ENCODE peak calls at places on chromosomes 12 and 14, in seven cellular contexts. S, E, Z, X, C, P and T are unnamed samples.

GRCh38 chr14:57699947-57700346 is 165.9 kb downstream of the SLC35F4 start:
- DNase-seq in S (no peak), E (no peak), Z (no peak), X (no peak), C (no peak), P (no peak), T (no peak)

GRCh38 chr12:66130267-66131066 is at the start of gene LLPH:
- DNase-seq in S (peak), E (peak), Z (peak), X (peak), C (peak), P (peak), T (peak)

GRCh38 chr12:12527820-12528296 is 34.8 kb downstream of the DUSP16 start:
- DNase-seq in S (no peak), E (no peak), Z (no peak), X (no peak), C (no peak), P (no peak), T (no peak)

GRCh38 chr12:57832966-57833365 is 13.6 kb downstream of the CTDSP2 start:
- DNase-seq in S (no peak), E (no peak), Z (no peak), X (no peak), C (no peak), P (no peak), T (no peak)

GRCh38 chr12:79441534-79441933 is 249.2 kb downstream of the PAWR start:
- DNase-seq in S (no peak), E (no peak), Z (no peak), X (no peak), C (no peak), P (no peak), T (no peak)

GRCh38 chr12:16573652-16574077 is 32.3 kb downstream of the LMO3 start:
- DNase-seq in S (no peak), E (peak), Z (no peak), X (no peak), C (peak), P (peak), T (peak)

GRCh38 chr12:6769003-6769389 is 2.8 kb downstream of the PTMS start:
- DNase-seq in S (no peak), E (peak), Z (no peak), X (no peak), C (peak), P (no peak), T (peak)

GRCh38 chr14:102949801-102950451 is 27.5 kb downstream of the AMN start:
- DNase-seq in S (no peak), E (no peak), Z (peak), X (no peak), C (no peak), P (no peak), T (no peak)

GRCh38 chr12:24668563-24668962 is 280.3 kb downstream of the BCAT1 start:
- DNase-seq in S (no peak), E (peak), Z (no peak), X (no peak), C (no peak), P (no peak), T (no peak)

GRCh38 chr12:51012570-51013236 is 13.5 kb downstream of the SLC11A2 start:
- DNase-seq in S (no peak), E (no peak), Z (no peak), X (no peak), C (no peak), P (no peak), T (no peak)

GRCh38 chr12:9895215-9895971 is 14.1 kb downstream of the KLRF2 start:
- DNase-seq in S (no peak), E (no peak), Z (no peak), X (no peak), C (no peak), P (no peak), T (no peak)

GRCh38 chr14:101535232-101535631 is 26.1 kb upstream of the DIO3 start:
- DNase-seq in S (no peak), E (no peak), Z (no peak), X (peak), C (no peak), P (no peak), T (no peak)

GRCh38 chr12:92898755-92899154 is 30.3 kb downstream of the EEA1 start:
- DNase-seq in S (no peak), E (peak), Z (no peak), X (no peak), C (peak), P (no peak), T (no peak)

GRCh38 chr12:121811434-121812319 is 7.9 kb downstream of the SETD1B start:
- DNase-seq in S (no peak), E (peak), Z (no peak), X (peak), C (peak), P (no peak), T (peak)

GRCh38 chr12:107990325-107990724 is 138.8 kb upstream of the WSCD2 start:
- DNase-seq in S (no peak), E (peak), Z (peak), X (peak), C (peak), P (no peak), T (peak)

GRCh38 chr14:94043111-94043755 is 17.1 kb downstream of the OTUB2 start:
- DNase-seq in S (no peak), E (peak), Z (no peak), X (no peak), C (peak), P (no peak), T (no peak)

GRCh38 chr12:102543494-102543893 is 63.1 kb upstream of the IGF1 start:
- DNase-seq in S (no peak), E (no peak), Z (no peak), X (no peak), C (no peak), P (no peak), T (no peak)
- TF ChIP-seq CTCF in S (no peak), E (no peak), Z (no peak), X (no peak), C (no peak), P (peak), T (peak)

DNA sequence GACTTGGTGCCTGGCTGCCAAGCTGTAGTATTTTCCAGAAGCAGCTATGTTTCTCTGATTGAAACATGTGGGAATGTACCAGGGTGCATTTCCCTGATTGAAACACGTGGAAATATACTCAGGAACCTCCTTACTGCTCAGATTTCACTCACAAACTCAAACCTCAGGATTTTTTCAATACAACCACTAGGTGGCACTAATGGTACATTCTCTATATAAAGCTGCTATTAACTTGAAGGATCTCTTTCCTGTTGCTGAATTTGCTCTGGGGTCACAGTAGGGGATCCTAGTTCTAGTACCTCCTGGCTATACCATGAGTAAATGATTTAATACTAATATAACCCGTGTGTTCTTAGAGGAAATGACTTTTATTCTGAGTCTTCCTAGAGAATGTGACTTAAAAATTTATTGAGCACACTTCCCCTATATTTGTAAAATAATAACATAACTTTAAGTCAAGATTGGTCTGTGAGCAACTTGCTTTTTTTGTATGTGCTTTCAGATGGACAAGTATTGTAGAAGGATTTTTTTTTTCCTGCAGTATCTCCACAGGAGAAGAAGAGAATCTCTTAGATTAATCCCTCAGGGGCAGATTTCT is 173.8 kb upstream of the MIS18BP1 start:
- DNase-seq in S (peak), E (peak), Z (no peak), X (peak), C (peak), P (peak), T (peak)
- TF ChIP-seq CTCF in S (peak), E (peak), Z (peak), X (peak), C (peak), P (peak), T (peak)

DNA sequence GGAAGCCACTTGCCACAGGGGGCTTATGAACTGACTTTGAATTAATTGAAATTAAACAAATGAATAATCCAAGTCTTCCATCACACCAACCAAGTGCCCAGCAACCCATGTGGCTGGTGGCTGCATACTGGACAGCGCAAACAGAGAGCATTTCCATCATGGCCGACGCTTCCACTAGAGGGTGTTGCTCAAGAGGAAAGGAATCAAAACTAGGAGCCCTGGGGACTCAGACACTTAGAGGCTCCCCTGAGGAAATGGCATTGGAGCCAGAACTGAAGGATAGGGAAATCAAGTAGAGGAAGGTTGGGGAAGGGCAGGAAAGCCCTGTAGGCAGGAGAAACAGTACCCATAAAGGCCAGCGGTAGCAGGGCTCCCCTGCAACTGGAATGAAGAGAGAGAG is 50.6 kb upstream of the NUAK1 start:
- DNase-seq in S (no peak), E (no peak), Z (no peak), X (no peak), C (no peak), P (no peak), T (no peak)
- TF ChIP-seq CTCF in S (no peak), E (no peak), Z (no peak), X (no peak), C (no peak), P (no peak), T (no peak)

DNA sequence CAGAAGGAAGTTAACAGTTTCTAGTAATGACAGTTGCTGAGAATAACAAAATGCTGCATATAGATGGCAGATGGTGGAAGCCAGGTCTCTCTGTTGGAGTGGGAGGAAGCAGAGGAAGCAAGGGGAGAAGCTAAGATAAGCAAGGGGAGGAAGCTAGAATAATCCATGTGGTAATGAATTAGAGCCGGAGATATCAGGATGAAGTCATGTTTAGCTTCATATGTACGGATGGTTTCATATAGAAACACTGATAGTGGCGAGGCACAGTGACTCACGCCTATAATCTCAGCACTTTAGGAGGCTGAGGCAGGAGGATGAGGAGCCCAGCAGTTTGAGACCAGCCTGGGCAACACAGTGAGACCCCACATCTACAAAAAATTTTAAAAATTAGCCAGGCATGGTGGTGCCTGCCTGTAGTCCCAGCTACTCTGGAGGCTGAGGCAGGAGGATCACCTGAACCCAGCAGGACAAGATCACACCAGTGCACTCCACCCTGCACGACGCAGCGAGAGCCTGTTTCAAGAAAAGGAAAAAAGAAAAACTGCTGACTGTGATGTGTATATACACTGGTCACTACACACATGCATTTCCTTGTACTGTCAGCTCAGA is 49.2 kb downstream of the ANAPC7 start:
- DNase-seq in S (no peak), E (peak), Z (no peak), X (no peak), C (peak), P (no peak), T (no peak)
- TF ChIP-seq CTCF in S (no peak), E (no peak), Z (no peak), X (no peak), C (no peak), P (no peak), T (no peak)

GRCh38 chr14:73944432-73945158 is 5.3 kb downstream of the FAM161B start:
- DNase-seq in S (no peak), E (no peak), Z (no peak), X (no peak), C (no peak), P (no peak), T (peak)

GRCh38 chr14:73953731-73954130 is 3.6 kb downstream of the COQ6 start:
- DNase-seq in S (no peak), E (no peak), Z (no peak), X (no peak), C (no peak), P (no peak), T (no peak)

GRCh38 chr14:73955674-73956073 is 5.6 kb downstream of the COQ6 start:
- DNase-seq in S (no peak), E (no peak), Z (no peak), X (no peak), C (no peak), P (no peak), T (no peak)

GRCh38 chr14:73945159-73945670 is 4.7 kb downstream of the FAM161B start:
- DNase-seq in S (no peak), E (no peak), Z (no peak), X (no peak), C (no peak), P (no peak), T (peak)

GRCh38 chr14:73949752-73950734 is at the start of the genes COQ6 and FAM161B:
- DNase-seq in S (peak), E (peak), Z (peak), X (peak), C (peak), P (peak), T (peak)
- TF ChIP-seq CTCF in S (no peak), E (no peak), Z (peak), X (no peak), C (no peak), P (no peak), T (peak)

DNA sequence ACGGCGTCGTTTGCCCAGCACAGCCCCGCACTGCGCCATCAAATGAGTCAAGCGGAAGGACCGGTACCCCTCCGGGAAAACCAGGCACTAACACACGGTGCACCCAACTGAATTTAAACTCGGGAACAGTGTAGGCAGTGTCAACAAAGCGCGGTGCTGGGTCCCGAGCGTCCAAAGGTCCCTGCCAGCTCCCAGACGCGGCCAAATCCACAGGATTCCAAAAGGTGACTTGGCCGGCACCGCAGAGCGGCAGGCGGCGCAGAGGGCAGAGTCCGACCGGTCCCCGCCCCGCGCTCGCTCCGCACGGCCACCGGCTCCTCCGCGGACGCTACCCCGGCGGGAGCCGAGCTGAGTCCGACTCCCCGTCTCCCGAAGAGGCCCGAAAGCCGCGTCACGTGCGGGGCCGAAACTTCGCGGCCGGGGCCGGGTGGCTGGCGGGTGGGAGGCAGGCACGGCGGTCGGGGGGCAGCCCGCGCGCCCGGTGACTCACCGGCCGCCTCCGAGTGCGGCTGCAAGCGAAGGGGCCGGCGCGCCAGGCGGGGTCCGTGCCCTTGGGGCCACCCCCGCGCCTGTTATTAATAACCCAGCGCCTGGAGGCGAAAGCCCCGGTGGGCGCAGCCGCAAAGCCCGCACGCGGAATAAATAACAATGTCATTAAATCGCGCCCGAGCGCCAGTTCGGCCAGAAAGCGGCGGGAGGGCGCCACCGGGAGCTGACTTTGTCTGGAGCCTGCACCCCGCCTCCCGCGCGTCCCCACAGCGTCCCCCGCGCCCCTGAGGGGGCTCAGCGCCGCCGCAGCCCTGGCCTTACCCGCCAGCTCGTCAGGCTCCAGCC is 823 bp downstream of the DENND5B start:
- DNase-seq in S (no peak), E (peak), Z (peak), X (peak), C (peak), P (no peak), T (peak)
- TF ChIP-seq CTCF in S (no peak), E (no peak), Z (no peak), X (no peak), C (no peak), P (peak), T (no peak)

GRCh38 chr14:75985618-75986438 is at the start of gene IFT43:
- DNase-seq in S (peak), E (peak), Z (peak), X (peak), C (peak), P (no peak), T (peak)
- TF ChIP-seq CTCF in S (no peak), E (no peak), Z (no peak), X (no peak), C (no peak), P (no peak), T (no peak)

GRCh38 chr14:105059035-105059916 is 6.0 kb downstream of the GPR132 start:
- DNase-seq in S (no peak), E (no peak), Z (no peak), X (no peak), C (peak), P (no peak), T (peak)
- TF ChIP-seq CTCF in S (no peak), E (no peak), Z (no peak), X (no peak), C (no peak), P (peak), T (peak)

GRCh38 chr12:67475725-67476124 is 172.8 kb upstream of the DYRK2 start:
- DNase-seq in S (no peak), E (no peak), Z (no peak), X (no peak), C (no peak), P (no peak), T (no peak)
- TF ChIP-seq CTCF in S (no peak), E (no peak), Z (no peak), X (no peak), C (no peak), P (no peak), T (no peak)